ENCODE peak calls at places on chromosomes 5 and 9, in nine cellular contexts. One of them, this sample, is unnamed.
A peak's percentile ranks its signal among the peaks of the same experiment; 100 is the strongest.

GRCh38 chr9:76255781-76256455 is 138.3 kb downstream of the RFK start:
- DNase-seq in CD8-positive, alpha-beta memory T cell: no peak
- DNase-seq in activated CD8-positive, alpha-beta T cell treated with anti-CD3 and anti-CD28 coated beads, Interleukin-2, amount 10 ng/mL, durations not matched to agents 7 days and 5 days: no peak
- DNase-seq in stimulated activated CD8-positive, alpha-beta memory T cell treated with anti-CD3 and anti-CD28 coated beads, Interleukin-4, amount 100 ng/mL, for 24 hours: no peak
- DNase-seq in GM18507: no peak
- DNase-seq in astrocyte: peak; percentile 98
- DNase-seq in Panc1: no peak
- DNase-seq in uterus: peak; percentile 72
- DNase-seq in GM10248: no peak
- DNase-seq in this sample: no peak

GRCh38 chr9:112884721-112885120 is 6.0 kb downstream of the SLC46A2 start:
- DNase-seq in GM18507: no peak
- DNase-seq in GM10248: no peak
- DNase-seq in astrocyte: no peak
- DNase-seq in CD8-positive, alpha-beta memory T cell: no peak
- DNase-seq in activated CD8-positive, alpha-beta T cell treated with anti-CD3 and anti-CD28 coated beads, Interleukin-2, amount 10 ng/mL, durations not matched to agents 7 days and 5 days: no peak
- DNase-seq in uterus: no peak
- DNase-seq in Panc1: no peak
- DNase-seq in stimulated activated CD8-positive, alpha-beta memory T cell treated with anti-CD3 and anti-CD28 coated beads, Interleukin-4, amount 100 ng/mL, for 24 hours: no peak
- DNase-seq in this sample: no peak

GRCh38 chr9:1005043-1005667 is 28.7 kb downstream of the DMRT3 start:
- DNase-seq in uterus: no peak
- DNase-seq in GM10248: peak; percentile 54
- DNase-seq in Panc1: peak; percentile 30
- DNase-seq in astrocyte: peak; percentile 21
- DNase-seq in CD8-positive, alpha-beta memory T cell: no peak
- DNase-seq in stimulated activated CD8-positive, alpha-beta memory T cell treated with anti-CD3 and anti-CD28 coated beads, Interleukin-4, amount 100 ng/mL, for 24 hours: no peak
- DNase-seq in activated CD8-positive, alpha-beta T cell treated with anti-CD3 and anti-CD28 coated beads, Interleukin-2, amount 10 ng/mL, durations not matched to agents 7 days and 5 days: peak; percentile 53
- DNase-seq in GM18507: no peak
- DNase-seq in this sample: no peak

GRCh38 chr5:77645158-77645994 is 6.9 kb upstream of the OTP start:
- DNase-seq in activated CD8-positive, alpha-beta T cell treated with anti-CD3 and anti-CD28 coated beads, Interleukin-2, amount 10 ng/mL, durations not matched to agents 7 days and 5 days: no peak
- DNase-seq in CD8-positive, alpha-beta memory T cell: no peak
- DNase-seq in GM10248: peak; percentile 85
- DNase-seq in GM18507: peak; percentile 66
- DNase-seq in astrocyte: no peak
- DNase-seq in Panc1: no peak
- DNase-seq in uterus: no peak
- DNase-seq in stimulated activated CD8-positive, alpha-beta memory T cell treated with anti-CD3 and anti-CD28 coated beads, Interleukin-4, amount 100 ng/mL, for 24 hours: peak; percentile 15
- DNase-seq in this sample: no peak

GRCh38 chr5:56386046-56386445 is 152.9 kb upstream of the ANKRD55 start:
- DNase-seq in uterus: no peak
- DNase-seq in GM10248: no peak
- DNase-seq in stimulated activated CD8-positive, alpha-beta memory T cell treated with anti-CD3 and anti-CD28 coated beads, Interleukin-4, amount 100 ng/mL, for 24 hours: no peak
- DNase-seq in activated CD8-positive, alpha-beta T cell treated with anti-CD3 and anti-CD28 coated beads, Interleukin-2, amount 10 ng/mL, durations not matched to agents 7 days and 5 days: no peak
- DNase-seq in astrocyte: no peak
- DNase-seq in CD8-positive, alpha-beta memory T cell: no peak
- DNase-seq in GM18507: no peak
- DNase-seq in Panc1: no peak
- DNase-seq in this sample: no peak

GRCh38 chr9:105880517-105880916 is 186.2 kb downstream of the TMEM38B start:
- DNase-seq in Panc1: no peak
- DNase-seq in CD8-positive, alpha-beta memory T cell: no peak
- DNase-seq in astrocyte: no peak
- DNase-seq in GM10248: no peak
- DNase-seq in activated CD8-positive, alpha-beta T cell treated with anti-CD3 and anti-CD28 coated beads, Interleukin-2, amount 10 ng/mL, durations not matched to agents 7 days and 5 days: no peak
- DNase-seq in uterus: no peak
- DNase-seq in GM18507: no peak
- DNase-seq in stimulated activated CD8-positive, alpha-beta memory T cell treated with anti-CD3 and anti-CD28 coated beads, Interleukin-4, amount 100 ng/mL, for 24 hours: no peak
- DNase-seq in this sample: no peak

GRCh38 chr5:17928571-17928970 is 294.3 kb downstream of the TAF11L14 start:
- DNase-seq in astrocyte: no peak
- DNase-seq in stimulated activated CD8-positive, alpha-beta memory T cell treated with anti-CD3 and anti-CD28 coated beads, Interleukin-4, amount 100 ng/mL, for 24 hours: no peak
- DNase-seq in CD8-positive, alpha-beta memory T cell: no peak
- DNase-seq in activated CD8-positive, alpha-beta T cell treated with anti-CD3 and anti-CD28 coated beads, Interleukin-2, amount 10 ng/mL, durations not matched to agents 7 days and 5 days: no peak
- DNase-seq in GM18507: no peak
- DNase-seq in GM10248: no peak
- DNase-seq in Panc1: no peak
- DNase-seq in uterus: no peak
- DNase-seq in this sample: no peak

GRCh38 chr5:73448451-73449136 is at the start of gene FOXD1:
- DNase-seq in CD8-positive, alpha-beta memory T cell: peak; percentile 56
- DNase-seq in uterus: peak; percentile 34
- DNase-seq in activated CD8-positive, alpha-beta T cell treated with anti-CD3 and anti-CD28 coated beads, Interleukin-2, amount 10 ng/mL, durations not matched to agents 7 days and 5 days: peak; percentile 48
- DNase-seq in GM10248: peak; percentile 41
- DNase-seq in GM18507: no peak
- DNase-seq in Panc1: peak; percentile 86
- DNase-seq in stimulated activated CD8-positive, alpha-beta memory T cell treated with anti-CD3 and anti-CD28 coated beads, Interleukin-4, amount 100 ng/mL, for 24 hours: no peak
- DNase-seq in astrocyte: peak; percentile 96
- DNase-seq in this sample: peak; percentile 65